ENCODE peak calls at places on chromosomes 2 and 18, in six cellular contexts. V is HCT116, G is mammary epithelial cell, I is Peyer's patch, U is tibial artery, M is SJSA1. C is an unnamed sample.

GRCh38 chr2:73685770-73686438 is 43.7 kb upstream of the NAT8 start:
- DNase-seq in U (no peak), V (no peak), M (no peak), I (peak; percentile 81), G (no peak), C (no peak)

GRCh38 chr2:176473177-176473576 is 203.9 kb downstream of the MTX2 start:
- DNase-seq in G (peak; percentile 96), I (no peak), M (peak; percentile 54), U (no peak), V (no peak), C (no peak)

GRCh38 chr2:114661926-114662670 is 219.7 kb downstream of the DPP10 start:
- DNase-seq in M (no peak), V (no peak), G (no peak), I (peak; percentile 44), U (peak; percentile 63), C (no peak)

GRCh38 chr18:67496469-67496868 is 20.1 kb downstream of the DSEL start:
- DNase-seq in M (peak; percentile 8), V (no peak), I (no peak), U (no peak), G (no peak), C (no peak)

GRCh38 chr18:70377857-70378701 is 89.2 kb downstream of the SOCS6 start:
- DNase-seq in G (no peak), I (no peak), M (no peak), V (no peak), U (no peak), C (no peak)

GRCh38 chr2:168915433-168916328 is 14.6 kb downstream of the G6PC2 start:
- DNase-seq in U (no peak), V (no peak), M (no peak), G (no peak), I (no peak), C (no peak)

GRCh38 chr2:120134263-120134662 is 88.9 kb downstream of the TMEM185B start:
- DNase-seq in U (no peak), I (no peak), G (peak; percentile 96), M (peak; percentile 84), V (peak; percentile 37), C (no peak)

GRCh38 chr2:187995556-187995955 is 296.1 kb upstream of the GULP1 start:
- DNase-seq in I (no peak), G (no peak), M (no peak), U (no peak), V (no peak), C (no peak)

GRCh38 chr2:66440011-66440542 is 5.2 kb downstream of the MEIS1 start:
- DNase-seq in I (no peak), U (peak; percentile 67), V (no peak), G (no peak), M (no peak), C (no peak)

GRCh38 chr2:54370405-54371104 is 85.6 kb upstream of the SPTBN1 start:
- DNase-seq in M (no peak), V (no peak), G (no peak), I (no peak), U (peak; percentile 67), C (no peak)

GRCh38 chr2:10026940-10027569 is 16.3 kb upstream of the KLF11 start:
- DNase-seq in I (no peak), G (no peak), M (no peak), V (no peak), U (no peak), C (no peak)

GRCh38 chr2:233793465-233794127 is 15.5 kb downstream of the MROH2A start:
- DNase-seq in G (no peak), M (no peak), V (no peak), I (no peak), U (no peak), C (no peak)

GRCh38 chr18:64271264-64271663 is 122.4 kb upstream of the LINC00305 start:
- DNase-seq in I (no peak), V (no peak), M (no peak), U (no peak), G (no peak), C (no peak)

GRCh38 chr2:1868683-1869141 is 124.4 kb upstream of the PXDN start:
- DNase-seq in V (no peak), G (no peak), U (no peak), I (no peak), M (no peak), C (no peak)

GRCh38 chr2:64424421-64424987 is 29.5 kb upstream of the LGALSL start:
- DNase-seq in G (no peak), U (no peak), V (no peak), I (peak; percentile 43), M (no peak), C (no peak)

GRCh38 chr18:56436651-56437050 is 201.7 kb downstream of the TXNL1 start:
- DNase-seq in V (no peak), G (no peak), U (no peak), M (no peak), I (no peak), C (no peak)

GRCh38 chr2:69272803-69273471 is 114.1 kb downstream of the GFPT1 start:
- DNase-seq in G (no peak), I (no peak), V (no peak), M (no peak), U (no peak), C (no peak)

GRCh38 chr2:68835636-68836035 is 35.6 kb downstream of the BMP10 start:
- DNase-seq in V (no peak), M (no peak), U (no peak), G (no peak), I (no peak), C (no peak)

GRCh38 chr2:36451512-36451911 is 95.9 kb downstream of the CRIM1 start:
- DNase-seq in I (no peak), V (no peak), G (no peak), M (peak; percentile 65), U (no peak), C (no peak)
- H3K36me3 ChIP-seq in I (no peaks in the 10 kb centered on the region), V (no peaks in the 10 kb centered on the region), G (peaks cover 28% of the 10 kb centered on the region), M (peaks cover 69% of the 10 kb centered on the region), U (peaks cover 8% of the 10 kb centered on the region), C (peaks cover 4% of the 10 kb centered on the region)

GRCh38 chr2:152718047-152718908 is at the start of gene ARL6IP6:
- DNase-seq in M (peak; percentile 97), I (peak; percentile 97), G (peak; percentile 94), V (peak; percentile 84), U (peak; percentile 95), C (peak; percentile 63)

GRCh38 chr2:152715854-152716428 is 1.3 kb downstream of the PRPF40A start:
- DNase-seq in I (no peak), V (peak; percentile 69), U (no peak), G (peak; percentile 32), M (peak; percentile 4), C (no peak)

GRCh38 chr2:152717242-152718046 is at the start of gene PRPF40A:
- DNase-seq in U (peak; percentile 99), V (peak; percentile 94), M (peak; percentile 97), I (peak; percentile 99), G (peak; percentile 97), C (peak; percentile 91)

GRCh38 chr2:152716805-152717241 is 438 bp downstream of the PRPF40A start:
- DNase-seq in M (no peak), V (no peak), G (no peak), U (peak; percentile 65), I (no peak), C (no peak)

GRCh38 chr2:152715112-152715511 is 2.1 kb downstream of the PRPF40A start:
- DNase-seq in G (no peak), V (no peak), U (no peak), M (no peak), I (no peak), C (no peak)
- H3K36me3 ChIP-seq in G (peaks cover 13% of the 10 kb centered on the region), V (peaks cover 47% of the 10 kb centered on the region), U (peaks cover 20% of the 10 kb centered on the region), M (peaks cover 58% of the 10 kb centered on the region), I (no peaks in the 10 kb centered on the region), C (no peaks in the 10 kb centered on the region)

GRCh38 chr2:97805776-97806175 is 92.4 kb downstream of the ZAP70 start:
- DNase-seq in G (no peak), V (no peak), M (no peak), I (no peak), U (no peak), C (no peak)
- H3K36me3 ChIP-seq in G (peaks cover 19% of the 10 kb centered on the region), V (peaks cover 25% of the 10 kb centered on the region), M (peaks cover 32% of the 10 kb centered on the region), I (no peaks in the 10 kb centered on the region), U (peaks cover 36% of the 10 kb centered on the region), C (no peaks in the 10 kb centered on the region)

DNA sequence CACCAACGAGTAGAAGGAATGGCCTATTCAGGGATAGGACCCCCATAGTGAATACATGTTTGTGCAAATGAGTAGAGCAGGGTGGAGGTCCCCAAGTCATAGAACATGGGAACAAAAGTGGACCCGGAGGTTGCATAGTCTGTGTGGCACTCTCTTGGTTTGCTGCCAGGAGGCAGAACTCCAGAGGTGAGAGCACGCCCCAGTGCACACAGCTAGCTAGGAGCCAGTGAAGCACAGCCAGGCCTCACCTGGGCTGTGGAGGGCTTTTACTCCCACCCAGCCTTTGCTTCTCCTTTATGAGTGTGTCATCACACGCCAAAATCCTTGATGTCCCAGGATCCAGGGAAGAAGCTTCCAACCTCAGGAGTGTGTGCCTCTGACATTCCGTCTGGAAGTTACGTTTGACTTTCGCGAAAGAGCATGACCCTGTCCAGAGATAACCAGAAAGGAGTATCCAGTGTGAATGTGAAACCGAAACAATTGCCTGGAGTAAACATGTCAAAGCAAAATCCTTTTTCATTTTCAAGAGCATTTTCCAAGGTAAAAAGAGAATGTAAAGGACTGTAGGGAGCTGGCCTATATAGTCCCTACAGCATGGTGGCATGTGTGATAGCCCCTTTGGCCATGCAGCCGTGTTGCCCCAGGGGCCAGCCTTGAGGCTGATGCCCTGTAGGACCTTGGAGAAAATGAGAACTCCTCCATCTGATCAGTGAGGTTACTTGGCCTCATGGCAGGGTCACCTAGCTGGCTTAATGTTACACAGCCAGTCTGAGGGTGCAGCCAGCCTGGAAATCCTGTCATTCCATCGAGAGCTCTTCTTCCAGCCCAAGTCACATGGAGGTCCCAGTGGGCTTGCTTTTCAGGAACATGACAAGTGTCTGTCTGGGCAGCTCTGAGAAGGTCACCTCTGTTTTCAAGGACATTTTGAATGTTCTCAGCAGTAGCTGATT is 8.8 kb downstream of the TRIB2 start:
- DNase-seq in U (no peak), M (no peak), G (no peak), V (no peak), I (no peak), C (no peak)
- H3K36me3 ChIP-seq in U (peaks cover 38% of the 10 kb centered on the region), M (peaks cover 76% of the 10 kb centered on the region), G (peaks cover 8% of the 10 kb centered on the region), V (no peaks in the 10 kb centered on the region), I (no peaks in the 10 kb centered on the region), C (peaks cover 26% of the 10 kb centered on the region)

GRCh38 chr2:164692958-164693357 is 71.7 kb upstream of the GRB14 start:
- DNase-seq in U (no peak), G (no peak), V (no peak), M (no peak), I (no peak), C (no peak)
- H3K36me3 ChIP-seq in U (peaks cover 68% of the 10 kb centered on the region), G (peaks cover 16% of the 10 kb centered on the region), V (no peaks in the 10 kb centered on the region), M (peaks cover 8% of the 10 kb centered on the region), I (no peaks in the 10 kb centered on the region), C (no peaks in the 10 kb centered on the region)